ENCODE peak calls at places on chromosomes 4 and X, in six cellular contexts. One of them, this sample, is unnamed.

GRCh38 chr4:77159798-77160197 is 2.8 kb downstream of the CCNG2 start:
- DNase-seq in H9: no peak
- DNase-seq in mesenchymal stem cell: no peak
- DNase-seq in neuronal stem cell: no peak
- DNase-seq in IMR-90: no peak
- DNase-seq in H1: no peak
- DNase-seq in this sample: no peak

GRCh38 chrX:1086444-1087409 is 125.7 kb downstream of the CRLF2 start:
- DNase-seq in IMR-90: no peak
- DNase-seq in H9: no peak
- DNase-seq in mesenchymal stem cell: no peak
- DNase-seq in H1: no peak
- DNase-seq in neuronal stem cell: no peak
- DNase-seq in this sample: no peak

GRCh38 chr4:140130677-140131076 is 23.3 kb downstream of the MAML3 start:
- DNase-seq in mesenchymal stem cell: no peak
- DNase-seq in H9: no peak
- DNase-seq in IMR-90: peak; percentile 83
- DNase-seq in H1: no peak
- DNase-seq in neuronal stem cell: no peak
- DNase-seq in this sample: no peak

GRCh38 chr4:87109121-87109520 is 111.3 kb downstream of the KLHL8 start:
- DNase-seq in IMR-90: no peak
- DNase-seq in neuronal stem cell: no peak
- DNase-seq in mesenchymal stem cell: no peak
- DNase-seq in H9: no peak
- DNase-seq in H1: no peak
- DNase-seq in this sample: no peak

GRCh38 chrX:11480626-11481025 is 185.1 kb downstream of the ARHGAP6 start:
- DNase-seq in IMR-90: peak; percentile 51
- DNase-seq in mesenchymal stem cell: no peak
- DNase-seq in neuronal stem cell: no peak
- DNase-seq in H1: no peak
- DNase-seq in H9: no peak
- DNase-seq in this sample: no peak

GRCh38 chr4:77963005-77963404 is 94.1 kb upstream of the FRAS1 start:
- DNase-seq in H9: no peak
- DNase-seq in H1: no peak
- DNase-seq in mesenchymal stem cell: no peak
- DNase-seq in neuronal stem cell: no peak
- DNase-seq in IMR-90: no peak
- DNase-seq in this sample: no peak

GRCh38 chr4:99649208-99649607 is 8.4 kb downstream of the C4orf54 start:
- DNase-seq in H9: no peak
- DNase-seq in IMR-90: no peak
- DNase-seq in H1: no peak
- DNase-seq in neuronal stem cell: no peak
- DNase-seq in mesenchymal stem cell: no peak
- DNase-seq in this sample: no peak

GRCh38 chrX:11750694-11751093 is 7.3 kb upstream of the MSL3 start:
- DNase-seq in H1: no peak
- DNase-seq in H9: no peak
- DNase-seq in mesenchymal stem cell: no peak
- DNase-seq in IMR-90: no peak
- DNase-seq in neuronal stem cell: no peak
- DNase-seq in this sample: no peak

GRCh38 chr4:517806-518070 is 18.7 kb downstream of the PIGG start:
- DNase-seq in IMR-90: no peak
- DNase-seq in neuronal stem cell: no peak
- DNase-seq in mesenchymal stem cell: no peak
- DNase-seq in H9: no peak
- DNase-seq in H1: no peak
- DNase-seq in this sample: no peak

GRCh38 chr4:147901388-147901787 is 169.5 kb downstream of the ARHGAP10 start:
- DNase-seq in neuronal stem cell: no peak
- DNase-seq in H1: no peak
- DNase-seq in H9: no peak
- DNase-seq in IMR-90: peak; percentile 38
- DNase-seq in mesenchymal stem cell: peak; percentile 31
- DNase-seq in this sample: no peak

GRCh38 chrX:151393514-151393913 is 3.5 kb upstream of the VMA21 start:
- DNase-seq in H9: peak; percentile 45
- DNase-seq in H1: no peak
- DNase-seq in mesenchymal stem cell: no peak
- DNase-seq in neuronal stem cell: peak; percentile 18
- DNase-seq in IMR-90: no peak
- DNase-seq in this sample: peak; percentile 86

GRCh38 chr4:53784112-53784511 is 192.8 kb upstream of the LNX1 start:
- DNase-seq in neuronal stem cell: no peak
- DNase-seq in IMR-90: no peak
- DNase-seq in H1: no peak
- DNase-seq in mesenchymal stem cell: no peak
- DNase-seq in H9: no peak
- DNase-seq in this sample: no peak

GRCh38 chr4:170339522-170339921 is 249.8 kb upstream of the AADAT start:
- DNase-seq in mesenchymal stem cell: no peak
- DNase-seq in H1: no peak
- DNase-seq in H9: no peak
- DNase-seq in IMR-90: no peak
- DNase-seq in neuronal stem cell: no peak
- DNase-seq in this sample: no peak

GRCh38 chr4:141019772-141020171 is 113.5 kb downstream of the RNF150 start:
- DNase-seq in mesenchymal stem cell: no peak
- DNase-seq in H9: no peak
- DNase-seq in IMR-90: no peak
- DNase-seq in H1: no peak
- DNase-seq in neuronal stem cell: no peak
- DNase-seq in this sample: no peak

GRCh38 chr4:751676-752075 is 46.0 kb downstream of the PCGF3 start:
- DNase-seq in neuronal stem cell: no peak
- DNase-seq in mesenchymal stem cell: peak; percentile 19
- DNase-seq in H9: no peak
- DNase-seq in H1: no peak
- DNase-seq in IMR-90: no peak
- DNase-seq in this sample: no peak

GRCh38 chr4:156970501-156971167 is 965 bp downstream of the PDGFC start:
- DNase-seq in H1: no peak
- DNase-seq in mesenchymal stem cell: peak; percentile 81
- DNase-seq in IMR-90: peak; percentile 62
- DNase-seq in H9: peak; percentile 64
- DNase-seq in neuronal stem cell: peak; percentile 54
- DNase-seq in this sample: peak; percentile 85

GRCh38 chr4:184293552-184293951 is 75.9 kb upstream of the ENPP6 start:
- DNase-seq in H9: no peak
- DNase-seq in H1: no peak
- DNase-seq in IMR-90: no peak
- DNase-seq in mesenchymal stem cell: peak; percentile 40
- DNase-seq in neuronal stem cell: no peak
- DNase-seq in this sample: peak; percentile 85

GRCh38 chr4:19381068-19381467 is 870.6 kb upstream of the SLIT2 start:
- DNase-seq in IMR-90: peak; percentile 86
- DNase-seq in mesenchymal stem cell: peak; percentile 25
- DNase-seq in H1: no peak
- DNase-seq in H9: no peak
- DNase-seq in neuronal stem cell: no peak
- DNase-seq in this sample: no peak
- H3K9ac ChIP-seq in IMR-90: no peak overlapping the region
- H3K9ac ChIP-seq in mesenchymal stem cell: no peak overlapping the region
- H3K9ac ChIP-seq in H1: no peak overlapping the region
- H3K9ac ChIP-seq in H9: no peak overlapping the region
- H3K9ac ChIP-seq in neuronal stem cell: no peak overlapping the region
- H3K9ac ChIP-seq in this sample: no peak overlapping the region

GRCh38 chrX:13293700-13294099 is 26.2 kb downstream of the ATXN3L start:
- DNase-seq in mesenchymal stem cell: no peak
- DNase-seq in neuronal stem cell: no peak
- DNase-seq in H9: no peak
- DNase-seq in IMR-90: no peak
- DNase-seq in H1: no peak
- DNase-seq in this sample: no peak

GRCh38 chrX:13287816-13288215 is 32.0 kb downstream of the ATXN3L start:
- DNase-seq in H9: no peak
- DNase-seq in H1: no peak
- DNase-seq in IMR-90: peak; percentile 72
- DNase-seq in neuronal stem cell: no peak
- DNase-seq in mesenchymal stem cell: peak; percentile 41
- DNase-seq in this sample: peak; percentile 66

GRCh38 chrX:13288671-13289070 is 31.2 kb downstream of the ATXN3L start:
- DNase-seq in neuronal stem cell: no peak
- DNase-seq in mesenchymal stem cell: no peak
- DNase-seq in H9: no peak
- DNase-seq in H1: no peak
- DNase-seq in IMR-90: no peak
- DNase-seq in this sample: no peak

GRCh38 chrX:13295841-13296240 is 24.0 kb downstream of the ATXN3L start:
- DNase-seq in IMR-90: no peak
- DNase-seq in neuronal stem cell: no peak
- DNase-seq in mesenchymal stem cell: no peak
- DNase-seq in H1: no peak
- DNase-seq in H9: no peak
- DNase-seq in this sample: no peak

GRCh38 chrX:13290891-13291614 is 28.8 kb downstream of the ATXN3L start:
- DNase-seq in H9: no peak
- DNase-seq in IMR-90: no peak
- DNase-seq in neuronal stem cell: no peak
- DNase-seq in mesenchymal stem cell: no peak
- DNase-seq in H1: no peak
- DNase-seq in this sample: no peak
- H2BK15ac ChIP-seq in H9: no peak overlapping the region
- H2BK15ac ChIP-seq in IMR-90: no peak overlapping the region
- H2BK15ac ChIP-seq in neuronal stem cell: no peak overlapping the region
- H2BK15ac ChIP-seq in mesenchymal stem cell: peak overlapping the region; percentile 1
- H2BK15ac ChIP-seq in H1: no peak overlapping the region
- H2BK15ac ChIP-seq in this sample: no peak overlapping the region

GRCh38 chr4:8573266-8573665 is 6.9 kb upstream of the GPR78 start:
- DNase-seq in IMR-90: no peak
- DNase-seq in neuronal stem cell: no peak
- DNase-seq in H1: no peak
- DNase-seq in mesenchymal stem cell: no peak
- DNase-seq in H9: no peak
- DNase-seq in this sample: no peak

GRCh38 chr4:8568068-8568668 is 12.0 kb upstream of the GPR78 start:
- DNase-seq in H1: peak; percentile 63
- DNase-seq in H9: peak; percentile 65
- DNase-seq in IMR-90: peak; percentile 7
- DNase-seq in neuronal stem cell: no peak
- DNase-seq in mesenchymal stem cell: no peak
- DNase-seq in this sample: peak; percentile 96

GRCh38 chr4:8574796-8575370 is 5.3 kb upstream of the GPR78 start:
- DNase-seq in H9: no peak
- DNase-seq in H1: no peak
- DNase-seq in IMR-90: no peak
- DNase-seq in neuronal stem cell: no peak
- DNase-seq in mesenchymal stem cell: no peak
- DNase-seq in this sample: no peak

GRCh38 chr4:8575457-8575856 is 4.7 kb upstream of the GPR78 start:
- DNase-seq in mesenchymal stem cell: no peak
- DNase-seq in H9: no peak
- DNase-seq in H1: no peak
- DNase-seq in IMR-90: no peak
- DNase-seq in neuronal stem cell: no peak
- DNase-seq in this sample: no peak

GRCh38 chr4:8571702-8572685 is 8.2 kb upstream of the GPR78 start:
- DNase-seq in H9: no peak
- DNase-seq in H1: no peak
- DNase-seq in neuronal stem cell: no peak
- DNase-seq in mesenchymal stem cell: no peak
- DNase-seq in IMR-90: no peak
- DNase-seq in this sample: no peak
- H4K8ac ChIP-seq in H9: no peak overlapping the region
- H4K8ac ChIP-seq in H1: no peak overlapping the region
- H4K8ac ChIP-seq in neuronal stem cell: no peak overlapping the region
- H4K8ac ChIP-seq in mesenchymal stem cell: no peak overlapping the region
- H4K8ac ChIP-seq in IMR-90: no peak overlapping the region
- H4K8ac ChIP-seq in this sample: no peak overlapping the region

GRCh38 chr4:2462218-2462991 is 6.5 kb upstream of the RNF4 start:
- DNase-seq in IMR-90: peak; percentile 76
- DNase-seq in H9: peak; percentile 70
- DNase-seq in H1: no peak
- DNase-seq in neuronal stem cell: peak; percentile 71
- DNase-seq in mesenchymal stem cell: peak; percentile 79
- DNase-seq in this sample: peak; percentile 81

GRCh38 chr4:2461246-2461960 is 7.5 kb upstream of the RNF4 start:
- DNase-seq in mesenchymal stem cell: no peak
- DNase-seq in H1: no peak
- DNase-seq in H9: no peak
- DNase-seq in neuronal stem cell: no peak
- DNase-seq in IMR-90: no peak
- DNase-seq in this sample: peak; percentile 61

GRCh38 chr4:2459589-2460349 is 9.1 kb upstream of the RNF4 start:
- DNase-seq in mesenchymal stem cell: no peak
- DNase-seq in H1: no peak
- DNase-seq in H9: no peak
- DNase-seq in neuronal stem cell: no peak
- DNase-seq in IMR-90: no peak
- DNase-seq in this sample: no peak

GRCh38 chr4:2465032-2465431 is 3.9 kb upstream of the RNF4 start:
- DNase-seq in neuronal stem cell: no peak
- DNase-seq in H1: no peak
- DNase-seq in H9: no peak
- DNase-seq in mesenchymal stem cell: no peak
- DNase-seq in IMR-90: no peak
- DNase-seq in this sample: no peak

DNA sequence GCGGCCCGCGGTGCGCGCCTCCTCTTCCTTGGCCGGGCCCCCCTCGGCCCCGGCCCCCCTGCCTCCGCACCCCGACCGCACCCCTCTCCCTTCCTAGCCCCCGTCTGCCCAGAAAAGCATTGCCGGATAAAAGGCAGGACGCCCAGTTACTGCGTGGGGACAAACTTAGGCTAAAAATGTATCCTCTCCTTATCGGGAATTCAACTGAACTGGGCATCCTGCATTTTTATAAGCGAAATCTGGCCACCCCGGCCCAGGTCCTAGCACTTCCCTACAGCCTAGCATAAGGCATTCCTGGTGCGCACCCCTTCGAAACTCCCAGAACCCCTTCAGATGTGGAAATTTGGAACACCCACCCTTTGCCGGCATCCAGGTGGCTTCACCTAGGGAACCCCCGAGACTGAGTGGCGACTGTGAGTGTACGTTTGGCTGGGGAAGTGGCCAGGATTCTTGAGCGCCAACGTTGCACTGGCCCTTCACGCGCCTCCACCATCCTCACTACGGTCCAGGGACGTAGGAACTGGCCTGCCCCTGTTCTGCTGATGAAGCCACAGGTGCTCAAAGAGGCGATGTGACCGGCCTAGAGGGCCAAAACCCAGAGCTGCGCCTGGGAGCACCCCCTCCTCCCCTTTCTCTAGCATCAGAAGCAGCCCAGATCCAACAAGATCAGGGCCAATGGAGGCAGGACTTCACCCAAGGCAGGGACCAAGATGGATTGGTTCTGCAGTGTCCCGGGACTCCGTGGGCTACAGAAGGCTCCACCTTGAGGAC is 5.7 kb upstream of the RNF4 start:
- DNase-seq in H1: no peak
- DNase-seq in H9: peak; percentile 61
- DNase-seq in mesenchymal stem cell: no peak
- DNase-seq in IMR-90: no peak
- DNase-seq in neuronal stem cell: no peak
- DNase-seq in this sample: peak; percentile 62
- H3K9ac ChIP-seq in H1: no peak overlapping the region
- H3K9ac ChIP-seq in H9: no peak overlapping the region
- H3K9ac ChIP-seq in mesenchymal stem cell: peak overlapping the region; percentile 45
- H3K9ac ChIP-seq in IMR-90: peak overlapping the region; percentile 28
- H3K9ac ChIP-seq in neuronal stem cell: no peak overlapping the region
- H3K9ac ChIP-seq in this sample: peak overlapping the region; percentile 29

This sample was measured in mesendoderm.